ENCODE peak calls at places on chromosomes 7 and 10, in five cellular contexts. S, I, W, Z and H are unnamed samples.

GRCh38 chr10:33822774-33823173 is 488.3 kb upstream of the NRP1 start:
- DNase-seq in W (no peak), I (no peak), S (no peak), Z (no peak), H (no peak)

GRCh38 chr7:114952296-114952695 is 30.4 kb downstream of the MDFIC start:
- DNase-seq in S (no peak), W (no peak), I (no peak), Z (no peak), H (no peak)

GRCh38 chr7:123499211-123499968 is 35.0 kb downstream of the IQUB start:
- DNase-seq in W (no peak), S (no peak), Z (no peak), I (no peak), H (no peak)

GRCh38 chr7:10940748-10941358 is 32.8 kb upstream of the PHF14 start:
- DNase-seq in S (no peak), W (no peak), I (peak; percentile 9), Z (peak; percentile 4), H (no peak)

GRCh38 chr10:31927597-31928530 is 767 bp downstream of the ARHGAP12 start:
- DNase-seq in Z (peak; percentile 45), W (peak; percentile 80), I (no peak), S (peak; percentile 81), H (peak; percentile 77)

GRCh38 chr10:3898821-3899220 is 113.8 kb upstream of the KLF6 start:
- DNase-seq in W (no peak), S (no peak), Z (no peak), I (peak; percentile 86), H (no peak)

GRCh38 chr7:118219157-118219512 is 5.4 kb upstream of the ANKRD7 start:
- DNase-seq in W (no peak), I (no peak), Z (no peak), S (no peak), H (no peak)

GRCh38 chr10:101558206-101558605 is 29.9 kb downstream of the POLL start:
- DNase-seq in W (no peak), I (peak; percentile 96), Z (no peak), S (no peak), H (no peak)

GRCh38 chr10:132584081-132584480 is 46.5 kb downstream of the INPP5A start:
- DNase-seq in W (no peak), I (no peak), S (no peak), Z (no peak), H (no peak)

GRCh38 chr10:97500297-97500575 is 1.5 kb downstream of the UBTD1 start:
- DNase-seq in I (no peak), Z (no peak), W (no peak), S (no peak), H (no peak)

GRCh38 chr7:32846630-32847225 is 44.8 kb downstream of the KBTBD2 start:
- DNase-seq in S (peak; percentile 91), Z (peak; percentile 92), I (peak; percentile 56), W (peak; percentile 71), H (peak; percentile 94)

GRCh38 chr10:124642076-124642710 is 102.0 kb downstream of the FAM53B start:
- DNase-seq in I (no peak), Z (no peak), W (no peak), S (no peak), H (no peak)

GRCh38 chr10:116665541-116666125 is 44.9 kb downstream of the PNLIPRP2 start:
- DNase-seq in Z (no peak), S (no peak), I (no peak), W (no peak), H (no peak)

GRCh38 chr7:155603858-155604503 is 40.5 kb upstream of the RBM33 start:
- DNase-seq in W (no peak), S (peak; percentile 9), Z (no peak), I (no peak), H (no peak)

GRCh38 chr7:28103984-28104628 is 76.5 kb downstream of the JAZF1 start:
- DNase-seq in S (no peak), Z (no peak), W (no peak), I (peak; percentile 17), H (no peak)

GRCh38 chr10:29254123-29255046 is 34.5 kb upstream of the LYZL1 start:
- DNase-seq in W (no peak), I (no peak), Z (no peak), S (no peak), H (no peak)

GRCh38 chr7:44727346-44728262 is 21.0 kb upstream of the ZMIZ2 start:
- DNase-seq in W (no peak), I (no peak), Z (no peak), S (no peak), H (no peak)

GRCh38 chr7:150935149-150935548 is 43.0 kb downstream of the KCNH2 start:
- DNase-seq in Z (no peak), W (no peak), S (no peak), I (no peak), H (no peak)

GRCh38 chr7:133786401-133786937 is 340.7 kb upstream of the LRGUK start:
- DNase-seq in I (no peak), S (no peak), W (no peak), Z (no peak), H (no peak)

GRCh38 chr10:93062499-93063216 is 2.1 kb downstream of the CYP26C1 start:
- DNase-seq in W (peak; percentile 85), Z (peak; percentile 24), S (peak; percentile 70), I (no peak), H (no peak)